ENCODE peak calls at places on chromosomes 7 and 10, in five cellular contexts. F is substantia nigra, I is NCI-H1105 treated with DMSO at 0.1 percent for 48 hours, D is cerebellar cortex, V is neuronal stem cell. G is an unnamed sample.

GRCh38 chr10:106565546-106565945 is 599.0 kb downstream of the SORCS1 start:
- DNase-seq in D (no peak), F (no peak), V (no peak), I (no peak), G (no peak)

GRCh38 chr7:131638641-131639430 is 82.4 kb upstream of the PODXL start:
- DNase-seq in I (no peak), F (no peak), V (no peak), D (no peak), G (no peak)

GRCh38 chr10:17368708-17369272 is 85.6 kb downstream of the ST8SIA6 start:
- DNase-seq in D (no peak), I (no peak), V (no peak), F (no peak), G (no peak)

GRCh38 chr7:114264029-114264428 is 150.6 kb upstream of the FOXP2 start:
- DNase-seq in I (no peak), D (no peak), F (no peak), V (no peak), G (no peak)

GRCh38 chr10:43054593-43054992 is 22.3 kb upstream of the RET start:
- DNase-seq in D (no peak), F (no peak), I (no peak), V (no peak), G (no peak)

GRCh38 chr10:123965973-123966895 is 74.6 kb upstream of the CPXM2 start:
- DNase-seq in F (no peak), D (no peak), V (no peak), I (no peak), G (no peak)

GRCh38 chr10:37490266-37490665 is 364.9 kb downstream of the ANKRD30A start:
- DNase-seq in D (no peak), I (no peak), F (no peak), V (no peak), G (no peak)

GRCh38 chr10:91006001-91006751 is 85.3 kb upstream of the ANKRD1 start:
- DNase-seq in F (peak), D (peak), I (peak), V (peak), G (peak)

GRCh38 chr10:128095023-128095752 is 31.0 kb downstream of the MKI67 start:
- DNase-seq in F (no peak), D (no peak), V (no peak), I (no peak), G (no peak)

GRCh38 chr7:23547662-23548061 is 15.9 kb upstream of the TRA2A start:
- DNase-seq in D (no peak), I (no peak), F (no peak), V (no peak), G (no peak)

GRCh38 chr10:93076871-93077270 is 3.2 kb downstream of the CYP26A1 start:
- DNase-seq in F (no peak), D (no peak), I (no peak), V (no peak), G (no peak)

GRCh38 chr10:81109200-81109752 is 571.6 kb downstream of the SH2D4B start:
- DNase-seq in F (no peak), I (no peak), D (no peak), V (no peak), G (no peak)

GRCh38 chr7:123024989-123025758 is 29.7 kb upstream of the TAS2R16 start:
- DNase-seq in V (no peak), D (no peak), F (no peak), I (no peak), G (no peak)

GRCh38 chr10:47409866-47410256 is 25.8 kb upstream of the ZNF488 start:
- DNase-seq in D (no peak), V (no peak), F (no peak), I (no peak), G (no peak)

GRCh38 chr7:90804370-90804769 is 208.2 kb downstream of the CDK14 start:
- DNase-seq in D (no peak), F (no peak), V (no peak), I (no peak), G (no peak)

GRCh38 chr10:121935702-121936101 is 7.9 kb upstream of the ATE1 start:
- DNase-seq in F (no peak), D (no peak), V (no peak), I (no peak), G (no peak)

GRCh38 chr10:7186387-7187032 is 224.3 kb downstream of the SFMBT2 start:
- DNase-seq in D (no peak), V (no peak), I (no peak), F (no peak), G (no peak)

GRCh38 chr7:11424006-11424405 is 408.0 kb downstream of the THSD7A start:
- DNase-seq in F (no peak), V (no peak), I (no peak), D (no peak), G (no peak)

GRCh38 chr10:6013413-6014192 is 36.3 kb upstream of the IL15RA start:
- DNase-seq in V (no peak), F (no peak), I (no peak), D (no peak), G (no peak)

GRCh38 chr10:98272245-98272644 is 4.3 kb upstream of the LOXL4 start:
- DNase-seq in D (no peak), F (no peak), I (no peak), V (no peak), G (no peak)

GRCh38 chr10:36066102-36066501 is 424.0 kb upstream of the FZD8 start:
- DNase-seq in D (no peak), V (no peak), I (no peak), F (no peak), G (no peak)

GRCh38 chr10:61760943-61761824 is 98.5 kb downstream of the CABCOCO1 start:
- DNase-seq in V (no peak), D (peak), I (peak), F (no peak), G (no peak)

GRCh38 chr7:50359995-50360925 is 55.7 kb downstream of the IKZF1 start:
- DNase-seq in F (no peak), D (no peak), V (no peak), I (no peak), G (no peak)

GRCh38 chr10:117341061-117341460 is 34.2 kb downstream of the PDZD8 start:
- DNase-seq in D (no peak), F (no peak), V (no peak), I (no peak), G (no peak)